ENCODE peak calls at places on chromosomes 6 and 20, in ten cellular contexts. One of them, this sample, is unnamed. For H3K9me3, the result is how much of the 10 kb centered on the place peaks cover.

GRCh38 chr20:655730-656624 is 3.0 kb upstream of the SRXN1 start:
- DNase-seq in lower lobe of right lung: no peak
- DNase-seq in A549: no peak
- DNase-seq in upper lobe of left lung: no peak
- DNase-seq in stomach: no peak
- DNase-seq in right cardiac atrium: no peak
- DNase-seq in tibial artery: no peak
- DNase-seq in fibroblast of lung: no peak
- DNase-seq in cardiac muscle cell: no peak
- DNase-seq in SK-N-SH: no peak
- DNase-seq in this sample: no peak

GRCh38 chr6:120026791-120027190 is 677.2 kb upstream of the MAN1A1 start:
- DNase-seq in lower lobe of right lung: no peak
- DNase-seq in A549: no peak
- DNase-seq in upper lobe of left lung: no peak
- DNase-seq in stomach: no peak
- DNase-seq in right cardiac atrium: no peak
- DNase-seq in tibial artery: no peak
- DNase-seq in fibroblast of lung: no peak
- DNase-seq in cardiac muscle cell: no peak
- DNase-seq in SK-N-SH: no peak
- DNase-seq in this sample: no peak

GRCh38 chr6:84460491-84460890 is 233.0 kb upstream of the CEP162 start:
- DNase-seq in lower lobe of right lung: no peak
- DNase-seq in A549: no peak
- DNase-seq in upper lobe of left lung: no peak
- DNase-seq in stomach: no peak
- DNase-seq in right cardiac atrium: no peak
- DNase-seq in tibial artery: no peak
- DNase-seq in fibroblast of lung: no peak
- DNase-seq in cardiac muscle cell: no peak
- DNase-seq in SK-N-SH: no peak
- DNase-seq in this sample: no peak

GRCh38 chr6:22152871-22153270 is 144.0 kb downstream of the PRL start:
- DNase-seq in lower lobe of right lung: no peak
- DNase-seq in A549: no peak
- DNase-seq in upper lobe of left lung: no peak
- DNase-seq in stomach: no peak
- DNase-seq in right cardiac atrium: no peak
- DNase-seq in tibial artery: no peak
- DNase-seq in fibroblast of lung: no peak
- DNase-seq in cardiac muscle cell: no peak
- DNase-seq in SK-N-SH: no peak
- DNase-seq in this sample: no peak

GRCh38 chr20:31968299-31969126 is 562 bp downstream of the XKR7 start:
- DNase-seq in lower lobe of right lung: peak
- DNase-seq in A549: peak
- DNase-seq in upper lobe of left lung: peak
- DNase-seq in stomach: peak
- DNase-seq in right cardiac atrium: peak
- DNase-seq in tibial artery: peak
- DNase-seq in fibroblast of lung: peak
- DNase-seq in cardiac muscle cell: peak
- DNase-seq in SK-N-SH: peak
- DNase-seq in this sample: peak

GRCh38 chr6:37714836-37715425 is 17.2 kb upstream of the MDGA1 start:
- DNase-seq in lower lobe of right lung: no peak
- DNase-seq in A549: no peak
- DNase-seq in upper lobe of left lung: no peak
- DNase-seq in stomach: no peak
- DNase-seq in right cardiac atrium: no peak
- DNase-seq in tibial artery: no peak
- DNase-seq in fibroblast of lung: peak
- DNase-seq in cardiac muscle cell: no peak
- DNase-seq in SK-N-SH: no peak
- DNase-seq in this sample: no peak

GRCh38 chr20:51696304-51697118 is 71.7 kb downstream of the ATP9A start:
- DNase-seq in lower lobe of right lung: no peak
- DNase-seq in A549: no peak
- DNase-seq in upper lobe of left lung: no peak
- DNase-seq in stomach: no peak
- DNase-seq in right cardiac atrium: peak
- DNase-seq in tibial artery: no peak
- DNase-seq in fibroblast of lung: peak
- DNase-seq in cardiac muscle cell: peak
- DNase-seq in SK-N-SH: peak
- DNase-seq in this sample: no peak

GRCh38 chr20:24492031-24492607 is 22.7 kb downstream of the SYNDIG1 start:
- DNase-seq in lower lobe of right lung: no peak
- DNase-seq in A549: peak
- DNase-seq in upper lobe of left lung: no peak
- DNase-seq in stomach: no peak
- DNase-seq in right cardiac atrium: no peak
- DNase-seq in tibial artery: no peak
- DNase-seq in fibroblast of lung: no peak
- DNase-seq in cardiac muscle cell: no peak
- DNase-seq in SK-N-SH: no peak
- DNase-seq in this sample: no peak

GRCh38 chr6:14165091-14165490 is 47.5 kb downstream of the CD83 start:
- DNase-seq in lower lobe of right lung: no peak
- DNase-seq in A549: no peak
- DNase-seq in upper lobe of left lung: no peak
- DNase-seq in stomach: no peak
- DNase-seq in right cardiac atrium: no peak
- DNase-seq in tibial artery: no peak
- DNase-seq in fibroblast of lung: peak
- DNase-seq in cardiac muscle cell: no peak
- DNase-seq in SK-N-SH: no peak
- DNase-seq in this sample: no peak

GRCh38 chr6:32057966-32058365 is 19.8 kb downstream of the CYP21A2 start:
- DNase-seq in lower lobe of right lung: no peak
- DNase-seq in A549: no peak
- DNase-seq in upper lobe of left lung: no peak
- DNase-seq in stomach: no peak
- DNase-seq in right cardiac atrium: peak
- DNase-seq in tibial artery: no peak
- DNase-seq in fibroblast of lung: no peak
- DNase-seq in cardiac muscle cell: no peak
- DNase-seq in SK-N-SH: no peak
- DNase-seq in this sample: no peak

GRCh38 chr20:62104791-62105345 is 17.4 kb upstream of the LSM14B start:
- DNase-seq in lower lobe of right lung: no peak
- DNase-seq in A549: no peak
- DNase-seq in upper lobe of left lung: no peak
- DNase-seq in stomach: no peak
- DNase-seq in right cardiac atrium: no peak
- DNase-seq in tibial artery: no peak
- DNase-seq in fibroblast of lung: peak
- DNase-seq in cardiac muscle cell: no peak
- DNase-seq in SK-N-SH: no peak
- DNase-seq in this sample: no peak

GRCh38 chr20:62103508-62104233 is 18.6 kb upstream of the LSM14B start:
- DNase-seq in lower lobe of right lung: no peak
- DNase-seq in A549: no peak
- DNase-seq in upper lobe of left lung: no peak
- DNase-seq in stomach: no peak
- DNase-seq in right cardiac atrium: peak
- DNase-seq in tibial artery: no peak
- DNase-seq in fibroblast of lung: no peak
- DNase-seq in cardiac muscle cell: no peak
- DNase-seq in SK-N-SH: no peak
- DNase-seq in this sample: no peak

GRCh38 chr20:62104234-62104789 is 18.0 kb upstream of the LSM14B start:
- DNase-seq in lower lobe of right lung: no peak
- DNase-seq in A549: no peak
- DNase-seq in upper lobe of left lung: no peak
- DNase-seq in stomach: no peak
- DNase-seq in right cardiac atrium: peak
- DNase-seq in tibial artery: no peak
- DNase-seq in fibroblast of lung: no peak
- DNase-seq in cardiac muscle cell: no peak
- DNase-seq in SK-N-SH: no peak
- DNase-seq in this sample: no peak

GRCh38 chr20:62097881-62098407 is 24.3 kb upstream of the LSM14B start:
- DNase-seq in lower lobe of right lung: no peak
- DNase-seq in A549: no peak
- DNase-seq in upper lobe of left lung: no peak
- DNase-seq in stomach: no peak
- DNase-seq in right cardiac atrium: no peak
- DNase-seq in tibial artery: no peak
- DNase-seq in fibroblast of lung: no peak
- DNase-seq in cardiac muscle cell: no peak
- DNase-seq in SK-N-SH: no peak
- DNase-seq in this sample: no peak

DNA sequence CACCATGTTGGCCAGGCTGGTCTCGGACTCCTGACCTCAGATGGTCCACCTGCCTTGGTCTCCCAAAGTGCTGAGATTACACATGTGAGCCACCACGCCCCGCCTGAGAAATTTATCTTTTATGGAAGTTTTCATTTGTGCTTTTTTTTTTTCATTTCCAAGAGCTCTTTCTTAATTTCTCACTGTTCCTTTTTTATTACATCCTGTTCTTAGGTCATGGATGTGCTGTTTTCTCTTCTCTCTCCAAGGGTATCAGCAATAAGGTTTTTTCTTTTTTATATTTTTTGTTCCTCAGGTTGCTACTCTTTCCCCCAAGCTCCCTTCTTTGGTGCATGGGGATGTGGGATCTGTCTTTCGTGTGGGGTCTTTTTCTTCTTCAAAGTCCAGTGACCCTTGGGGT is 21.2 kb upstream of the LSM14B start:
- DNase-seq in lower lobe of right lung: no peak
- DNase-seq in A549: no peak
- DNase-seq in upper lobe of left lung: no peak
- DNase-seq in stomach: no peak
- DNase-seq in right cardiac atrium: no peak
- DNase-seq in tibial artery: no peak
- DNase-seq in fibroblast of lung: no peak
- DNase-seq in cardiac muscle cell: no peak
- DNase-seq in SK-N-SH: no peak
- DNase-seq in this sample: no peak
- H3K9me3 ChIP-seq in lower lobe of right lung: under half
- H3K9me3 ChIP-seq in A549: half or more
- H3K9me3 ChIP-seq in upper lobe of left lung: under half
- H3K9me3 ChIP-seq in stomach: half or more
- H3K9me3 ChIP-seq in right cardiac atrium: under half
- H3K9me3 ChIP-seq in tibial artery: under half
- H3K9me3 ChIP-seq in fibroblast of lung: under half
- H3K9me3 ChIP-seq in cardiac muscle cell: under half
- H3K9me3 ChIP-seq in SK-N-SH: under half
- H3K9me3 ChIP-seq in this sample: under half

DNA sequence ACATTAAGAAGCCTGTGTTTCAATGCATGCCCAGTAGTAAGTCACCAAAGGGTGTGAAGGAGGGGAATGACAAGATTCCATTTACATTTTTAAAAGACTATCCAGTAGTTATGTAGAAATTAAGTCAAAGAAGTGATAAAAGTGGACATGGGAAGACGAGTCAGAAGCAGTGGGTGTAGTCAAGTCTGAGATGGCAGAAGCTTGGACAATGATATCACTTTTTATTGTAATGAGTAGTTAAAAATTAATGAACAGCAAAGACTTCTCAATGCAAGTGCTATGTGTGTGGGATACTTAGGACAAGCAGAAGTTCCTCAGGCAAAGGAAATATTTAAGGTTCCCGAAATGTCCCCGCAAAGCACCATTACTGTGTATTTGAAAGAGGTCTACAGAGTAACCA is 156.0 kb downstream of the DST start:
- DNase-seq in lower lobe of right lung: no peak
- DNase-seq in A549: no peak
- DNase-seq in upper lobe of left lung: no peak
- DNase-seq in stomach: no peak
- DNase-seq in right cardiac atrium: no peak
- DNase-seq in tibial artery: no peak
- DNase-seq in fibroblast of lung: no peak
- DNase-seq in cardiac muscle cell: no peak
- DNase-seq in SK-N-SH: no peak
- DNase-seq in this sample: no peak
- H3K9me3 ChIP-seq in lower lobe of right lung: under half
- H3K9me3 ChIP-seq in A549: under half
- H3K9me3 ChIP-seq in upper lobe of left lung: under half
- H3K9me3 ChIP-seq in stomach: under half
- H3K9me3 ChIP-seq in right cardiac atrium: under half
- H3K9me3 ChIP-seq in tibial artery: under half
- H3K9me3 ChIP-seq in fibroblast of lung: under half
- H3K9me3 ChIP-seq in cardiac muscle cell: under half
- H3K9me3 ChIP-seq in SK-N-SH: under half
- H3K9me3 ChIP-seq in this sample: under half

GRCh38 chr6:137211910-137212309 is 7.3 kb downstream of the IFNGR1 start:
- DNase-seq in lower lobe of right lung: no peak
- DNase-seq in A549: no peak
- DNase-seq in upper lobe of left lung: no peak
- DNase-seq in stomach: no peak
- DNase-seq in right cardiac atrium: no peak
- DNase-seq in tibial artery: no peak
- DNase-seq in fibroblast of lung: no peak
- DNase-seq in cardiac muscle cell: no peak
- DNase-seq in SK-N-SH: no peak
- DNase-seq in this sample: no peak

GRCh38 chr6:137210903-137211302 is 8.3 kb downstream of the IFNGR1 start:
- DNase-seq in lower lobe of right lung: no peak
- DNase-seq in A549: no peak
- DNase-seq in upper lobe of left lung: no peak
- DNase-seq in stomach: no peak
- DNase-seq in right cardiac atrium: no peak
- DNase-seq in tibial artery: no peak
- DNase-seq in fibroblast of lung: peak
- DNase-seq in cardiac muscle cell: no peak
- DNase-seq in SK-N-SH: no peak
- DNase-seq in this sample: no peak

GRCh38 chr6:137206562-137206961 is 12.6 kb downstream of the IFNGR1 start:
- DNase-seq in lower lobe of right lung: no peak
- DNase-seq in A549: no peak
- DNase-seq in upper lobe of left lung: no peak
- DNase-seq in stomach: no peak
- DNase-seq in right cardiac atrium: no peak
- DNase-seq in tibial artery: no peak
- DNase-seq in fibroblast of lung: no peak
- DNase-seq in cardiac muscle cell: no peak
- DNase-seq in SK-N-SH: no peak
- DNase-seq in this sample: no peak

GRCh38 chr6:137203256-137203655 is 15.9 kb downstream of the IFNGR1 start:
- DNase-seq in lower lobe of right lung: no peak
- DNase-seq in A549: no peak
- DNase-seq in upper lobe of left lung: no peak
- DNase-seq in stomach: no peak
- DNase-seq in right cardiac atrium: no peak
- DNase-seq in tibial artery: no peak
- DNase-seq in fibroblast of lung: no peak
- DNase-seq in cardiac muscle cell: no peak
- DNase-seq in SK-N-SH: no peak
- DNase-seq in this sample: no peak

GRCh38 chr6:137208279-137208678 is 10.9 kb downstream of the IFNGR1 start:
- DNase-seq in lower lobe of right lung: no peak
- DNase-seq in A549: no peak
- DNase-seq in upper lobe of left lung: no peak
- DNase-seq in stomach: no peak
- DNase-seq in right cardiac atrium: no peak
- DNase-seq in tibial artery: no peak
- DNase-seq in fibroblast of lung: no peak
- DNase-seq in cardiac muscle cell: no peak
- DNase-seq in SK-N-SH: no peak
- DNase-seq in this sample: no peak
- H3K9me3 ChIP-seq in lower lobe of right lung: under half
- H3K9me3 ChIP-seq in A549: under half
- H3K9me3 ChIP-seq in upper lobe of left lung: under half
- H3K9me3 ChIP-seq in stomach: under half
- H3K9me3 ChIP-seq in right cardiac atrium: under half
- H3K9me3 ChIP-seq in tibial artery: under half
- H3K9me3 ChIP-seq in fibroblast of lung: under half
- H3K9me3 ChIP-seq in cardiac muscle cell: under half
- H3K9me3 ChIP-seq in SK-N-SH: under half
- H3K9me3 ChIP-seq in this sample: under half

GRCh38 chr6:58290177-58290576 is 972.7 kb downstream of the PRIM2 start:
- DNase-seq in lower lobe of right lung: no peak
- DNase-seq in A549: no peak
- DNase-seq in upper lobe of left lung: no peak
- DNase-seq in stomach: no peak
- DNase-seq in right cardiac atrium: no peak
- DNase-seq in tibial artery: no peak
- DNase-seq in fibroblast of lung: no peak
- DNase-seq in cardiac muscle cell: no peak
- DNase-seq in SK-N-SH: no peak
- DNase-seq in this sample: no peak
- H3K9me3 ChIP-seq in lower lobe of right lung: under half
- H3K9me3 ChIP-seq in A549: under half
- H3K9me3 ChIP-seq in upper lobe of left lung: under half
- H3K9me3 ChIP-seq in stomach: under half
- H3K9me3 ChIP-seq in right cardiac atrium: under half
- H3K9me3 ChIP-seq in tibial artery: under half
- H3K9me3 ChIP-seq in fibroblast of lung: under half
- H3K9me3 ChIP-seq in cardiac muscle cell: under half
- H3K9me3 ChIP-seq in SK-N-SH: under half
- H3K9me3 ChIP-seq in this sample: under half

This sample was measured in T-helper 17 cell.